ENCODE peak calls at places on chromosomes 6 and 20, in six cellular contexts. D is stimulated activated naive CD8-positive, alpha-beta T cell treated with anti-CD3 and anti-CD28 coated beads, Interleukin-15, Interleukin-2, amounts not matched to agents 100 U/mL and 50 U/mL, for 24 hours; T is left ventricle myocardium inferior; N is stimulated activated CD8-positive, alpha-beta memory T cell treated with anti-CD3 and anti-CD28 coated beads, Interleukin-4, amount 100 ng/mL, for 1 hour; O is mucosa of gallbladder; Z is amygdala. A is an unnamed sample.

GRCh38 chr6:82995066-82995465 is 70.6 kb downstream of the UBE3D start:
- DNase-seq in D (no peak), T (no peak), N (no peak), O (no peak), Z (no peak), A (no peak)

GRCh38 chr20:62401331-62401779 is 5.7 kb downstream of the CABLES2 start:
- DNase-seq in D (no peak), T (no peak), N (no peak), O (no peak), Z (no peak), A (no peak)

GRCh38 chr6:16630035-16630643 is 131.1 kb downstream of the ATXN1 start:
- DNase-seq in D (no peak), T (no peak), N (no peak), O (no peak), Z (no peak), A (no peak)

GRCh38 chr6:122372647-122373046 is 26.8 kb upstream of the HSF2 start:
- DNase-seq in D (no peak), T (no peak), N (no peak), O (no peak), Z (no peak), A (no peak)

GRCh38 chr6:154508573-154509375 is 1.7 kb downstream of the CNKSR3 start:
- DNase-seq in D (no peak), T (no peak), N (no peak), O (peak), Z (no peak), A (peak)

GRCh38 chr6:156901309-156902019 is 124.3 kb downstream of the ARID1B start:
- DNase-seq in D (no peak), T (no peak), N (no peak), O (no peak), Z (no peak), A (peak)

GRCh38 chr6:108448481-108448880 is 112.2 kb upstream of the FOXO3 start:
- DNase-seq in D (no peak), T (no peak), N (no peak), O (no peak), Z (no peak), A (no peak)

GRCh38 chr6:1322725-1323219 is 10.9 kb downstream of the FOXQ1 start:
- DNase-seq in D (no peak), T (no peak), N (no peak), O (peak), Z (no peak), A (peak)

GRCh38 chr20:1802385-1803215 is 92.6 kb upstream of the SIRPA start:
- DNase-seq in D (peak), T (peak), N (no peak), O (peak), Z (peak), A (peak)

GRCh38 chr20:46994341-46994740 is 99.7 kb downstream of the EYA2 start:
- DNase-seq in D (peak), T (no peak), N (no peak), O (no peak), Z (no peak), A (no peak)

GRCh38 chr20:50111829-50112495 is 988 bp downstream of the UBE2V1 start:
- DNase-seq in D (no peak), T (no peak), N (no peak), O (no peak), Z (no peak), A (peak)

GRCh38 chr6:169799474-169799926 is 48.1 kb downstream of the ERMARD start:
- DNase-seq in D (no peak), T (no peak), N (no peak), O (no peak), Z (no peak), A (no peak)

A was measured in small intestine.